ENCODE peak calls at places on chromosome 13, in six cellular contexts. E is psoas muscle; L is colonic mucosa; F is IMR-90; W is left lung; X is CD8-positive, alpha-beta T cell. Z is an unnamed sample.

GRCh38 chr13:99829593-99830239 is 141.9 kb downstream of the ZIC5 start:
- DNase-seq in E (no peak), L (no peak), F (no peak), W (no peak), X (no peak), Z (no peak)

GRCh38 chr13:111029957-111030609 is 85.0 kb upstream of the ARHGEF7 start:
- DNase-seq in E (no peak), L (no peak), F (no peak), W (peak; percentile 50), X (no peak), Z (no peak)

GRCh38 chr13:20058476-20058875 is 99.9 kb downstream of the ZMYM2 start:
- DNase-seq in E (no peak), L (no peak), F (no peak), W (no peak), X (no peak), Z (no peak)

GRCh38 chr13:77925616-77926015 is 7.0 kb upstream of the EDNRB start:
- DNase-seq in E (no peak), L (no peak), F (no peak), W (peak; percentile 40), X (no peak), Z (no peak)

GRCh38 chr13:99657848-99658265 is 156.6 kb downstream of the TM9SF2 start:
- DNase-seq in E (peak; percentile 17), L (peak; percentile 18), F (no peak), W (peak; percentile 79), X (peak; percentile 4), Z (peak; percentile 32)

GRCh38 chr13:111187879-111188643 is 73.0 kb downstream of the ARHGEF7 start:
- DNase-seq in E (no peak), L (no peak), F (peak; percentile 67), W (no peak), X (no peak), Z (peak; percentile 47)

GRCh38 chr13:61695147-61695546 is 279.5 kb upstream of the PCDH20 start:
- DNase-seq in E (no peak), L (no peak), F (no peak), W (no peak), X (no peak), Z (no peak)

GRCh38 chr13:60417734-60418133 is 20.7 kb downstream of the TDRD3 start:
- DNase-seq in E (no peak), L (no peak), F (no peak), W (no peak), X (no peak), Z (no peak)

GRCh38 chr13:51068501-51068900 is 42.6 kb downstream of the C13orf42 start:
- DNase-seq in E (no peak), L (no peak), F (no peak), W (no peak), X (no peak), Z (no peak)

GRCh38 chr13:40115456-40115855 is 460.0 kb downstream of the COG6 start:
- DNase-seq in E (no peak), L (no peak), F (no peak), W (no peak), X (no peak), Z (peak; percentile 31)

GRCh38 chr13:105918842-105919741 is 616.4 kb downstream of the EFNB2 start:
- DNase-seq in E (no peak), L (peak; percentile 89), F (peak; percentile 82), W (no peak), X (no peak), Z (no peak)

GRCh38 chr13:85725433-85725832 is 73.8 kb downstream of the SLITRK6 start:
- DNase-seq in E (no peak), L (no peak), F (no peak), W (no peak), X (no peak), Z (no peak)

GRCh38 chr13:30718661-30719520 is 16.5 kb upstream of the ALOX5AP start:
- DNase-seq in E (no peak), L (no peak), F (peak; percentile 95), W (no peak), X (no peak), Z (no peak)

GRCh38 chr13:48750588-48751383 is 97.1 kb downstream of the CYSLTR2 start:
- DNase-seq in E (peak; percentile 27), L (peak; percentile 24), F (no peak), W (no peak), X (no peak), Z (peak; percentile 75)

GRCh38 chr13:31639443-31640163 is 99.7 kb upstream of the RXFP2 start:
- DNase-seq in E (no peak), L (no peak), F (peak; percentile 7), W (no peak), X (no peak), Z (no peak)

GRCh38 chr13:49086711-49087110 is 111.0 kb downstream of the FNDC3A start:
- DNase-seq in E (no peak), L (no peak), F (peak; percentile 76), W (no peak), X (no peak), Z (no peak)

GRCh38 chr13:107867701-107868661 is 347.4 kb downstream of the LIG4 start:
- DNase-seq in E (no peak), L (no peak), F (peak; percentile 57), W (peak; percentile 78), X (no peak), Z (peak; percentile 52)

GRCh38 chr13:76223565-76223964 is 587.4 kb downstream of the LMO7 start:
- DNase-seq in E (no peak), L (no peak), F (no peak), W (no peak), X (no peak), Z (no peak)

GRCh38 chr13:22161871-22162270 is 491.0 kb downstream of the FGF9 start:
- DNase-seq in E (no peak), L (no peak), F (no peak), W (no peak), X (no peak), Z (no peak)

DNA sequence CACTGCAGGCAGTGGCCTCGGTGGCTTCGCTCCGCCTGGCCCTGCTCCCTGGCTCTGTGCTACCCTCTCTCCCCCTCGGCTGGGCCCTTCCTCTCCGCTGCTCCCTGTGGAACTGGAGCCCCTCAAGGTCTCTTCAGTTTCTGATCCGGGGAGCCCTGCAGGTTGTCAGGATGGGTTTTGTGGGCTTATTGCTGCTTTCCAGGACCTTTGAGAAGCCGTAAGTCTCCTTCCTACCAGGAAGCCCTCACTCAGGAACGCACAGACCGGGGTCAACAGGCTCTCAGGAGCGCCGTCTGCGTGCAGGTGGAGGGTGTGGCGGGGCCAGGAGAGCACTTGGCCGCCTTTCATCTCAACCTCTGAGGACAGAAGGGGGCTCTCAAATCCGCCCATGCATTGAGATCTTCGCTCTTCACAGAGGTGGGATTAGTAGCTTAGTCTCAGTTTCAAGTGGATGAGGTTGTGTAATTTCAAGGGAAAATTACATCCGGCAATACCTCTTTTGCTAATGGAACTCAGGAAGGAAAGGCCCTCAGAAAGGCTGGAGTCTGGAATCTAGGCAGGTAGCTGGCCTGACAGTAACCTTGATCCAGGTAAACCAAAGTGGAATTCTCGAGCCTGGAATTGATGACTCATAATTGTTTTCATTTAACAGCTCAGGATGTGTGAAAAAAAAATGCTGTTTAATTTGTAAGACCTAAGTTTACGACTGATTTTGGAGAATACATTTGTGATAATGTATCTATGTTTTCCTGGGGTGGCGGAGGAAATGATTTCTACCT is 102.0 kb downstream of the ATP11A start:
- DNase-seq in E (no peak), L (no peak), F (no peak), W (peak; percentile 90), X (no peak), Z (no peak)
- H3K4me3 ChIP-seq in E (no peak overlapping the region), L (no peak overlapping the region), F (no peak overlapping the region), W (no peak overlapping the region), X (no peak overlapping the region), Z (no peak overlapping the region)

GRCh38 chr13:24742986-24743385 is 21.0 kb upstream of the RNF17 start:
- DNase-seq in E (no peak), L (no peak), F (no peak), W (no peak), X (no peak), Z (no peak)

GRCh38 chr13:24741791-24742190 is 22.2 kb upstream of the RNF17 start:
- DNase-seq in E (no peak), L (no peak), F (no peak), W (no peak), X (no peak), Z (no peak)

GRCh38 chr13:24740014-24740890 is 23.7 kb upstream of the RNF17 start:
- DNase-seq in E (no peak), L (no peak), F (no peak), W (no peak), X (no peak), Z (no peak)

GRCh38 chr13:24742294-24742693 is 21.7 kb upstream of the RNF17 start:
- DNase-seq in E (no peak), L (no peak), F (no peak), W (no peak), X (no peak), Z (peak; percentile 78)

DNA sequence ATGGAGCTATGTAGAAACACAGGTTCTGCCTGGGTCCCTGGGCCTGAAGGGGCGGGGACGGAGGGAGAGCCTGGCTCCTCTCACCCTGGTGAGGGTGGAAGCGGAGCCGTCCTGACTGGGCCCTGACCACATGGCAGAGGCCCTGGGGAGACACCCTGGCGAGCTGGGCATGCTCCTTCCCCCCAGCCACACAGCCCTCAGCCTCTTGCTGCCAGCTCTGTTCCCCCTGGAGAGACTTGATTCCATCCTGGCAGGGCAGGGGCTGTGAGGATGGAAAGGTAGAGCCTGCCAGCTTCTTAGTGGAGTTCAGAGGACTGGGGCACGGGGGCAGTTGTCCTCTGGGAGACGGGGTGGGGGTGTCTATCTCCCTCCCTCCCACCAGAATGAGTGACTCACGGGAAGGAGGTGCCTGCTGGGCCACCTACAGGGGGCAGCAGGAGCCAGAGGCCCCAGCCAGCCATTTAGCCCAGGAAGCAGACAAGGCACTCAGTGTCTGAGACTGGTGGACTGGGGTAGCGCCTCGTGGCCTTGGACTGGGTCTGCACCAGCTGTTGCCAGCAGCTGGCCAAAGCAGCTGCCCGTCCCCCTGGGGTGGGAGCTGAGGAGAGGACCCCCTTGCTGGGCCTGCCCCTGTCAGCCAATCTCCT is 22.8 kb upstream of the RNF17 start:
- DNase-seq in E (no peak), L (no peak), F (no peak), W (no peak), X (no peak), Z (no peak)
- H3K4me1 ChIP-seq in E (no peaks in the 10 kb centered on the region), L (no peaks in the 10 kb centered on the region), F (no peaks in the 10 kb centered on the region), W (peaks cover 6% of the 10 kb centered on the region), X (no peaks in the 10 kb centered on the region), Z (no peaks in the 10 kb centered on the region)

GRCh38 chr13:113238542-113238941 is 29.1 kb downstream of the CUL4A start:
- DNase-seq in E (no peak), L (no peak), F (no peak), W (no peak), X (no peak), Z (peak; percentile 11)
- H3K36me3 ChIP-seq in E (peaks cover 8% of the 10 kb centered on the region), L (peaks cover 8% of the 10 kb centered on the region), F (peaks cover 53% of the 10 kb centered on the region), W (no peaks in the 10 kb centered on the region), X (peaks cover 40% of the 10 kb centered on the region), Z (peaks cover 51% of the 10 kb centered on the region)

DNA sequence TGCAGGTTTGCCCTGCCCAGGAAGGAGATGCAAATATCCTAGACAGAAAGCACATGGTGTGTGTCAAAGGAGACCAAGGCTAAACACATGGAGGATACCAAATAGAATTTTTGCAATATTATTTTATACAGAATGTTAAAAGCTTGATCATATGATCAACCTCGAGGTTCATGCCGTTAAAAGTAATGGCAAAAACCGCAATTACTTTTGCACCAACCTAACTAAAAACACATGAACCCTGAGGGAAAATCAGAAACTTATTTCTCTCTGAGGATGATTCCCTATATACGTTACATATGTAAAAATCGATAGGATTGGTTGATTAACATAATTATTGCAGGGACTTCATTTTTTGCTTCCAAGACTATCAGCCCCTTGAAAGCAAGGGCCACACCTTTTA is 88.1 kb downstream of the MZT1 start:
- DNase-seq in E (no peak), L (no peak), F (no peak), W (no peak), X (no peak), Z (no peak)
- H3K4me3 ChIP-seq in E (no peak overlapping the region), L (no peak overlapping the region), F (no peak overlapping the region), W (no peak overlapping the region), X (no peak overlapping the region), Z (no peak overlapping the region)

GRCh38 chr13:102395174-102395573 is 6.7 kb downstream of the FGF14 start:
- DNase-seq in E (no peak), L (no peak), F (no peak), W (no peak), X (no peak), Z (no peak)
- H3K4me1 ChIP-seq in E (no peaks in the 10 kb centered on the region), L (peaks cover 5% of the 10 kb centered on the region), F (no peaks in the 10 kb centered on the region), W (peaks cover 16% of the 10 kb centered on the region), X (peaks cover 22% of the 10 kb centered on the region), Z (peaks cover under 1% of the 10 kb centered on the region)